ENCODE peak calls at places on chromosomes 2 and 18, in eight cellular contexts. F, B, G, X, V, K, P and E are unnamed samples.

GRCh38 chr2:100058014-100058310 is 84.4 kb downstream of the AFF3 start:
- DNase-seq in F (no peak), B (no peak), G (no peak), X (no peak), V (no peak), K (no peak), P (peak), E (no peak)

GRCh38 chr18:37242091-37242490 is 323.5 kb downstream of the CELF4 start:
- DNase-seq in F (no peak), B (no peak), G (no peak), X (no peak), V (no peak), K (no peak), P (no peak), E (no peak)

GRCh38 chr2:85436836-85437487 is 18.4 kb downstream of the SH2D6 start:
- DNase-seq in F (no peak), B (no peak), G (no peak), X (no peak), V (no peak), K (no peak), P (no peak), E (no peak)

GRCh38 chr2:187964742-187965141 is 326.9 kb upstream of the GULP1 start:
- DNase-seq in F (no peak), B (no peak), G (no peak), X (no peak), V (no peak), K (no peak), P (peak), E (no peak)

GRCh38 chr2:120221616-120222015 is 1.6 kb downstream of the TMEM185B start:
- DNase-seq in F (no peak), B (no peak), G (no peak), X (no peak), V (no peak), K (no peak), P (no peak), E (no peak)

GRCh38 chr2:99622578-99622977 is 132.8 kb upstream of the REV1 start:
- DNase-seq in F (no peak), B (no peak), G (no peak), X (no peak), V (no peak), K (no peak), P (peak), E (no peak)

GRCh38 chr2:19611491-19612332 is 253.3 kb upstream of the OSR1 start:
- DNase-seq in F (no peak), B (no peak), G (no peak), X (no peak), V (no peak), K (no peak), P (peak), E (no peak)

GRCh38 chr2:239735131-239735828 is 289.9 kb downstream of the NDUFA10 start:
- DNase-seq in F (peak), B (no peak), G (peak), X (no peak), V (peak), K (no peak), P (no peak), E (peak)

GRCh38 chr2:35343135-35343534 is 1012.4 kb upstream of the CRIM1 start:
- DNase-seq in F (peak), B (no peak), G (peak), X (no peak), V (no peak), K (no peak), P (no peak), E (no peak)

DNA sequence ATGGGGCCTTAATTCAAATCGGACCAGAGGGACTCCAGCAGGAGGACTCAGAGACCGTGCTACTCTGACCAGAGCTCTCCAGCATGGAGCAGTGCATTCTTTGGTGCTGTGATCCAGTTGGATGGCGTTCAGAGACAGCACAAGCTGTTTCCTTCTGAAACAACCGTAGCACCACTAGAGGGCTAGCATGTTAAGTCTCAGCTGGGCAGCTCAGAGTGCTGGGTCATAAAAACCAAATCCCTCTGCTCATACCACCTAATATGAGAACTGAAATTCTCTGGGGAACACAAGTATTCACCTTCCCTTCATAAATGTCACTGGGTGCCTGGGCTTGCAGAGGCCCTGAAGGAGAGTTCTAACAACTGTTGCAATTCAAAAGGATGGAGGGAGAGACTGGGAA is 97.7 kb upstream of the TFCP2L1 start:
- DNase-seq in F (no peak), B (no peak), G (no peak), X (no peak), V (no peak), K (no peak), P (no peak), E (no peak)
- TF ChIP-seq CTCF in F (peak), B (no peak), G (no peak), X (no peak), V (no peak), K (peak), P (no peak), E (no peak)

GRCh38 chr2:74544634-74545033 is 9.1 kb downstream of the LOXL3 start:
- DNase-seq in F (no peak), B (no peak), G (no peak), X (no peak), V (no peak), K (no peak), P (no peak), E (no peak)
- TF ChIP-seq CTCF in F (no peak), B (no peak), G (no peak), X (peak), V (no peak), K (peak), P (no peak), E (no peak)

GRCh38 chr2:167411367-167411766 is 523.1 kb downstream of the XIRP2 start:
- DNase-seq in F (no peak), B (no peak), G (no peak), X (no peak), V (no peak), K (no peak), P (no peak), E (no peak)
- TF ChIP-seq CTCF in F (no peak), B (no peak), G (no peak), X (no peak), V (no peak), K (no peak), P (no peak), E (no peak)

DNA sequence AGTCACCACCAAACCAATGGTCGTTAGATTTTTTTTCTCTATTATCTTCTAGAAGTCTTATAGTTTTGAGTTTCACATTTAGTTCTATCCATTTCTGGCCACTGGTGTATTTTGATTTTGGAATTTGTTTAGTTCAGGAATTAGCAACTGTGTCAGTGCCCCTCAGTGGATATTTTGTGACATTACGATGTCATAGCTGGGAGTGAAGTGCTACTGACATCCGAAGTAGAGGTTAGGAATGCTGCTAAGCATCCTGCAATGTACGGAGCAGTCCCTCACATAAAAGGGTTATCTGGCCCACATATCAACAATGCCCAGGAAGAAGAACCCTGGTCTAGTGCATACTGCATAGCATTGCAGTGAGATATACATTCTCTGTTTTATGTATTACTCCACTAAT is 157.4 kb upstream of the RGPD4 start:
- DNase-seq in F (no peak), B (no peak), G (no peak), X (no peak), V (no peak), K (no peak), P (peak), E (no peak)
- TF ChIP-seq CTCF in F (no peak), B (no peak), G (peak), X (no peak), V (peak), K (no peak), P (peak), E (peak)